ENCODE peak calls at places on chromosome 1, in six cellular contexts. O is T-helper 17 cell, P is amniotic epithelial cell, B is ascending aorta, G is natural killer cell, R is KBM-7. X is an unnamed sample.
A peak's percentile ranks its signal among the peaks of the same experiment; 100 is the strongest.

GRCh38 chr1:76669624-76670023 is 197.7 kb upstream of the ST6GALNAC5 start:
- DNase-seq in O (no peak), P (no peak), B (no peak), G (no peak), R (peak; percentile 58), X (no peak)

GRCh38 chr1:117182271-117182670 is 28.5 kb downstream of the VTCN1 start:
- DNase-seq in O (no peak), P (no peak), B (no peak), G (no peak), R (no peak), X (no peak)

GRCh38 chr1:108719654-108720435 is 7.1 kb downstream of the FNDC7 start:
- DNase-seq in O (no peak), P (peak; percentile 74), B (no peak), G (no peak), R (no peak), X (peak; percentile 86)

GRCh38 chr1:56310945-56311344 is 268.4 kb downstream of the PLPP3 start:
- DNase-seq in O (no peak), P (no peak), B (no peak), G (no peak), R (no peak), X (no peak)

GRCh38 chr1:154971341-154971998 is 923 bp upstream of the SHC1 start:
- DNase-seq in O (no peak), P (no peak), B (no peak), G (no peak), R (no peak), X (peak; percentile 58)

GRCh38 chr1:112337028-112337531 is 58.9 kb upstream of the CTTNBP2NL start:
- DNase-seq in O (no peak), P (peak; percentile 68), B (no peak), G (no peak), R (peak; percentile 62), X (peak; percentile 45)

GRCh38 chr1:201456499-201457309 is 12.3 kb downstream of the PHLDA3 start:
- DNase-seq in O (no peak), P (peak; percentile 97), B (no peak), G (no peak), R (peak; percentile 64), X (peak; percentile 98)

GRCh38 chr1:1941868-1942752 is 23.0 kb upstream of the TMEM52 start:
- DNase-seq in O (peak; percentile 9), P (no peak), B (no peak), G (no peak), R (no peak), X (no peak)

GRCh38 chr1:57879700-57880099 is 455.8 kb upstream of the DAB1 start:
- DNase-seq in O (no peak), P (no peak), B (no peak), G (no peak), R (no peak), X (no peak)

GRCh38 chr1:159881930-159882839 is 17.8 kb downstream of the CFAP45 start:
- DNase-seq in O (no peak), P (peak; percentile 99), B (no peak), G (no peak), R (no peak), X (peak; percentile 98)

GRCh38 chr1:21871943-21872342 is 59.9 kb downstream of the LDLRAD2 start:
- DNase-seq in O (no peak), P (no peak), B (peak; percentile 25), G (no peak), R (no peak), X (no peak)

GRCh38 chr1:185971688-185972087 is 237.5 kb downstream of the HMCN1 start:
- DNase-seq in O (no peak), P (peak; percentile 93), B (no peak), G (no peak), R (no peak), X (peak; percentile 96)

GRCh38 chr1:108117908-108118902 is 81.9 kb downstream of the SLC25A24 start:
- DNase-seq in O (no peak), P (peak; percentile 86), B (no peak), G (no peak), R (no peak), X (peak; percentile 83)

GRCh38 chr1:25559996-25560395 is 16.6 kb downstream of the LDLRAP1 start:
- DNase-seq in O (no peak), P (no peak), B (no peak), G (no peak), R (no peak), X (no peak)